ENCODE peak calls at places on chromosomes 12 and 14, in seven cellular contexts. One of them, this sample, is unnamed.

GRCh38 chr14:104276435-104276834 is 138.0 kb downstream of the KIF26A start:
- DNase-seq in GM12865: no peak
- DNase-seq in endothelial cell of umbilical vein: no peak
- DNase-seq in GM23248: peak; percentile 17
- DNase-seq in hippocampal formation: no peak
- DNase-seq in NCI-H1105: no peak
- DNase-seq in gastrocnemius medialis: no peak
- DNase-seq in this sample: no peak

GRCh38 chr14:23154876-23155587 is 28.4 kb downstream of the SLC7A8 start:
- DNase-seq in GM23248: peak; percentile 95
- DNase-seq in endothelial cell of umbilical vein: peak; percentile 85
- DNase-seq in hippocampal formation: peak; percentile 48
- DNase-seq in NCI-H1105: no peak
- DNase-seq in gastrocnemius medialis: peak; percentile 98
- DNase-seq in GM12865: no peak
- DNase-seq in this sample: peak; percentile 89

GRCh38 chr14:93880025-93880820 is 46.9 kb upstream of the FAM181A start:
- DNase-seq in endothelial cell of umbilical vein: no peak
- DNase-seq in NCI-H1105: no peak
- DNase-seq in hippocampal formation: no peak
- DNase-seq in GM23248: peak; percentile 30
- DNase-seq in GM12865: no peak
- DNase-seq in gastrocnemius medialis: no peak
- DNase-seq in this sample: peak; percentile 16

GRCh38 chr12:116749884-116750283 is 11.8 kb downstream of the RNFT2 start:
- DNase-seq in GM12865: no peak
- DNase-seq in GM23248: no peak
- DNase-seq in NCI-H1105: no peak
- DNase-seq in gastrocnemius medialis: no peak
- DNase-seq in hippocampal formation: no peak
- DNase-seq in endothelial cell of umbilical vein: no peak
- DNase-seq in this sample: no peak

GRCh38 chr14:34833545-34834523 is 41.3 kb downstream of the BAZ1A start:
- DNase-seq in NCI-H1105: no peak
- DNase-seq in endothelial cell of umbilical vein: no peak
- DNase-seq in gastrocnemius medialis: no peak
- DNase-seq in GM23248: no peak
- DNase-seq in GM12865: peak; percentile 26
- DNase-seq in hippocampal formation: no peak
- DNase-seq in this sample: no peak

GRCh38 chr14:39426605-39427004 is 5.6 kb downstream of the FBXO33 start:
- DNase-seq in endothelial cell of umbilical vein: peak; percentile 77
- DNase-seq in gastrocnemius medialis: no peak
- DNase-seq in GM12865: peak; percentile 35
- DNase-seq in NCI-H1105: no peak
- DNase-seq in hippocampal formation: peak; percentile 22
- DNase-seq in GM23248: peak; percentile 80
- DNase-seq in this sample: peak; percentile 60

GRCh38 chr12:53241623-53242412 is 9.8 kb upstream of the RARG start:
- DNase-seq in hippocampal formation: no peak
- DNase-seq in GM23248: no peak
- DNase-seq in NCI-H1105: no peak
- DNase-seq in GM12865: no peak
- DNase-seq in endothelial cell of umbilical vein: no peak
- DNase-seq in gastrocnemius medialis: no peak
- DNase-seq in this sample: no peak

GRCh38 chr12:21539797-21540196 is 13.7 kb downstream of the SPX start:
- DNase-seq in gastrocnemius medialis: no peak
- DNase-seq in hippocampal formation: no peak
- DNase-seq in NCI-H1105: no peak
- DNase-seq in GM23248: no peak
- DNase-seq in GM12865: no peak
- DNase-seq in endothelial cell of umbilical vein: no peak
- DNase-seq in this sample: no peak

GRCh38 chr12:124493809-124494750 is 73.3 kb downstream of the NCOR2 start:
- DNase-seq in GM23248: no peak
- DNase-seq in endothelial cell of umbilical vein: no peak
- DNase-seq in gastrocnemius medialis: no peak
- DNase-seq in hippocampal formation: no peak
- DNase-seq in GM12865: peak; percentile 94
- DNase-seq in NCI-H1105: no peak
- DNase-seq in this sample: no peak

GRCh38 chr14:26276757-26277156 is 321.1 kb downstream of the NOVA1 start:
- DNase-seq in NCI-H1105: peak; percentile 20
- DNase-seq in gastrocnemius medialis: no peak
- DNase-seq in endothelial cell of umbilical vein: peak; percentile 31
- DNase-seq in hippocampal formation: no peak
- DNase-seq in GM23248: no peak
- DNase-seq in GM12865: no peak
- DNase-seq in this sample: no peak

GRCh38 chr12:115599251-115599811 is 678.2 kb downstream of the MED13L start:
- DNase-seq in endothelial cell of umbilical vein: no peak
- DNase-seq in hippocampal formation: no peak
- DNase-seq in GM12865: no peak
- DNase-seq in GM23248: peak; percentile 44
- DNase-seq in gastrocnemius medialis: no peak
- DNase-seq in NCI-H1105: peak; percentile 96
- DNase-seq in this sample: no peak

GRCh38 chr12:27814411-27814810 is 34.4 kb upstream of the MANSC4 start:
- DNase-seq in GM12865: no peak
- DNase-seq in hippocampal formation: no peak
- DNase-seq in gastrocnemius medialis: no peak
- DNase-seq in GM23248: peak; percentile 1
- DNase-seq in endothelial cell of umbilical vein: no peak
- DNase-seq in NCI-H1105: no peak
- DNase-seq in this sample: no peak

GRCh38 chr12:50986961-50987737 is 34.8 kb downstream of the HIGD1C start:
- DNase-seq in GM23248: peak; percentile 75
- DNase-seq in gastrocnemius medialis: peak; percentile 49
- DNase-seq in endothelial cell of umbilical vein: peak; percentile 81
- DNase-seq in hippocampal formation: peak; percentile 51
- DNase-seq in NCI-H1105: no peak
- DNase-seq in GM12865: peak; percentile 62
- DNase-seq in this sample: peak; percentile 71

GRCh38 chr12:27555928-27556778 is 32.1 kb downstream of the PPFIBP1 start:
- DNase-seq in hippocampal formation: peak; percentile 39
- DNase-seq in gastrocnemius medialis: no peak
- DNase-seq in GM23248: peak; percentile 72
- DNase-seq in NCI-H1105: no peak
- DNase-seq in endothelial cell of umbilical vein: peak; percentile 91
- DNase-seq in GM12865: peak; percentile 54
- DNase-seq in this sample: no peak

GRCh38 chr14:66485029-66485428 is 1.1 kb upstream of the CCDC196 start:
- DNase-seq in gastrocnemius medialis: no peak
- DNase-seq in NCI-H1105: no peak
- DNase-seq in hippocampal formation: no peak
- DNase-seq in GM12865: no peak
- DNase-seq in endothelial cell of umbilical vein: no peak
- DNase-seq in GM23248: no peak
- DNase-seq in this sample: no peak

GRCh38 chr14:93959239-93960107 is 16.9 kb downstream of the ASB2 start:
- DNase-seq in GM12865: peak; percentile 98
- DNase-seq in hippocampal formation: no peak
- DNase-seq in GM23248: peak; percentile 95
- DNase-seq in endothelial cell of umbilical vein: peak; percentile 36
- DNase-seq in NCI-H1105: no peak
- DNase-seq in gastrocnemius medialis: peak; percentile 96
- DNase-seq in this sample: peak; percentile 93

GRCh38 chr12:39638178-39638577 is 18.6 kb upstream of the ABCD2 start:
- DNase-seq in hippocampal formation: no peak
- DNase-seq in GM12865: no peak
- DNase-seq in GM23248: no peak
- DNase-seq in NCI-H1105: no peak
- DNase-seq in endothelial cell of umbilical vein: no peak
- DNase-seq in gastrocnemius medialis: no peak
- DNase-seq in this sample: no peak

GRCh38 chr14:90587918-90588317 is 191.1 kb downstream of the CALM1 start:
- DNase-seq in hippocampal formation: no peak
- DNase-seq in endothelial cell of umbilical vein: no peak
- DNase-seq in GM23248: no peak
- DNase-seq in gastrocnemius medialis: peak; percentile 98
- DNase-seq in GM12865: no peak
- DNase-seq in NCI-H1105: no peak
- DNase-seq in this sample: no peak

GRCh38 chr12:8031872-8032241 is 659 bp upstream of the FOXJ2 start:
- DNase-seq in NCI-H1105: no peak
- DNase-seq in endothelial cell of umbilical vein: no peak
- DNase-seq in gastrocnemius medialis: no peak
- DNase-seq in GM12865: no peak
- DNase-seq in GM23248: no peak
- DNase-seq in hippocampal formation: no peak
- DNase-seq in this sample: no peak

GRCh38 chr14:103708750-103709187 is 6.5 kb downstream of the XRCC3 start:
- DNase-seq in gastrocnemius medialis: peak; percentile 71
- DNase-seq in endothelial cell of umbilical vein: no peak
- DNase-seq in NCI-H1105: no peak
- DNase-seq in GM12865: no peak
- DNase-seq in GM23248: no peak
- DNase-seq in hippocampal formation: peak; percentile 26
- DNase-seq in this sample: no peak

GRCh38 chr12:12616512-12617275 is 5.0 kb downstream of the CREBL2 start:
- DNase-seq in NCI-H1105: no peak
- DNase-seq in gastrocnemius medialis: no peak
- DNase-seq in endothelial cell of umbilical vein: no peak
- DNase-seq in GM12865: no peak
- DNase-seq in hippocampal formation: peak; percentile 24
- DNase-seq in GM23248: no peak
- DNase-seq in this sample: peak; percentile 6

GRCh38 chr12:85461127-85461526 is 181.1 kb downstream of the ALX1 start:
- DNase-seq in GM23248: no peak
- DNase-seq in hippocampal formation: no peak
- DNase-seq in endothelial cell of umbilical vein: no peak
- DNase-seq in GM12865: no peak
- DNase-seq in NCI-H1105: no peak
- DNase-seq in gastrocnemius medialis: no peak
- DNase-seq in this sample: no peak